ENCODE peak calls at places on chromosome 9, in seven cellular contexts. One of them, this sample, is unnamed.

GRCh38 chr9:77475641-77476473 is 172.3 kb downstream of the GNA14 start:
- DNase-seq in heart left ventricle: no peak
- DNase-seq in left ventricle myocardium inferior: no peak
- DNase-seq in neural progenitor cell: no peak
- DNase-seq in GM23248: peak; percentile 88
- DNase-seq in A549: no peak
- DNase-seq in right cardiac atrium: no peak
- DNase-seq in this sample: no peak

GRCh38 chr9:135167356-135167755 is 79.9 kb downstream of the OLFM1 start:
- DNase-seq in heart left ventricle: no peak
- DNase-seq in left ventricle myocardium inferior: no peak
- DNase-seq in neural progenitor cell: no peak
- DNase-seq in GM23248: no peak
- DNase-seq in A549: no peak
- DNase-seq in right cardiac atrium: no peak
- DNase-seq in this sample: no peak

GRCh38 chr9:27276182-27277030 is 20.5 kb downstream of the EQTN start:
- DNase-seq in heart left ventricle: no peak
- DNase-seq in left ventricle myocardium inferior: no peak
- DNase-seq in neural progenitor cell: peak; percentile 73
- DNase-seq in GM23248: peak; percentile 67
- DNase-seq in A549: peak; percentile 61
- DNase-seq in right cardiac atrium: no peak
- DNase-seq in this sample: peak; percentile 76

GRCh38 chr9:123318961-123319421 is 37.0 kb upstream of the CRB2 start:
- DNase-seq in heart left ventricle: peak; percentile 39
- DNase-seq in left ventricle myocardium inferior: no peak
- DNase-seq in neural progenitor cell: no peak
- DNase-seq in GM23248: no peak
- DNase-seq in A549: no peak
- DNase-seq in right cardiac atrium: peak; percentile 69
- DNase-seq in this sample: no peak

GRCh38 chr9:91422832-91423711 is 560 bp downstream of the NFIL3 start:
- DNase-seq in heart left ventricle: peak; percentile 71
- DNase-seq in left ventricle myocardium inferior: peak; percentile 56
- DNase-seq in neural progenitor cell: peak; percentile 84
- DNase-seq in GM23248: peak; percentile 89
- DNase-seq in A549: peak; percentile 71
- DNase-seq in right cardiac atrium: peak; percentile 83
- DNase-seq in this sample: peak; percentile 77

GRCh38 chr9:5482194-5482593 is 28.1 kb upstream of the PDCD1LG2 start:
- DNase-seq in heart left ventricle: no peak
- DNase-seq in left ventricle myocardium inferior: no peak
- DNase-seq in neural progenitor cell: no peak
- DNase-seq in GM23248: no peak
- DNase-seq in A549: no peak
- DNase-seq in right cardiac atrium: no peak
- DNase-seq in this sample: no peak

GRCh38 chr9:69180200-69180599 is 6.1 kb downstream of the TJP2 start:
- DNase-seq in heart left ventricle: no peak
- DNase-seq in left ventricle myocardium inferior: no peak
- DNase-seq in neural progenitor cell: no peak
- DNase-seq in GM23248: no peak
- DNase-seq in A549: no peak
- DNase-seq in right cardiac atrium: no peak
- DNase-seq in this sample: no peak

GRCh38 chr9:84600739-84601138 is 68.8 kb upstream of the NTRK2 start:
- DNase-seq in heart left ventricle: no peak
- DNase-seq in left ventricle myocardium inferior: no peak
- DNase-seq in neural progenitor cell: no peak
- DNase-seq in GM23248: peak; percentile 14
- DNase-seq in A549: peak; percentile 2
- DNase-seq in right cardiac atrium: no peak
- DNase-seq in this sample: no peak

GRCh38 chr9:34332370-34332964 is 3.1 kb downstream of the NUDT2 start:
- DNase-seq in heart left ventricle: no peak
- DNase-seq in left ventricle myocardium inferior: no peak
- DNase-seq in neural progenitor cell: peak; percentile 58
- DNase-seq in GM23248: peak; percentile 61
- DNase-seq in A549: peak; percentile 67
- DNase-seq in right cardiac atrium: no peak
- DNase-seq in this sample: peak; percentile 52

GRCh38 chr9:131237931-131238401 is 38.3 kb downstream of the FAM78A start:
- DNase-seq in heart left ventricle: peak; percentile 87
- DNase-seq in left ventricle myocardium inferior: peak; percentile 72
- DNase-seq in neural progenitor cell: peak; percentile 61
- DNase-seq in GM23248: peak; percentile 96
- DNase-seq in A549: no peak
- DNase-seq in right cardiac atrium: peak; percentile 88
- DNase-seq in this sample: peak; percentile 85

GRCh38 chr9:136400038-136400834 is at the start of gene SNAPC4:
- DNase-seq in heart left ventricle: peak; percentile 92
- DNase-seq in left ventricle myocardium inferior: peak; percentile 84
- DNase-seq in neural progenitor cell: peak; percentile 96
- DNase-seq in GM23248: peak; percentile 95
- DNase-seq in A549: peak; percentile 87
- DNase-seq in right cardiac atrium: peak; percentile 95
- DNase-seq in this sample: peak; percentile 75

GRCh38 chr9:35907732-35908483 is 1.4 kb upstream of the SPAAR start:
- DNase-seq in heart left ventricle: peak; percentile 83
- DNase-seq in left ventricle myocardium inferior: peak; percentile 75
- DNase-seq in neural progenitor cell: peak; percentile 39
- DNase-seq in GM23248: peak; percentile 87
- DNase-seq in A549: peak; percentile 88
- DNase-seq in right cardiac atrium: peak; percentile 91
- DNase-seq in this sample: peak; percentile 96

GRCh38 chr9:133636902-133637301 is 739 bp downstream of the DBH start:
- DNase-seq in heart left ventricle: no peak
- DNase-seq in left ventricle myocardium inferior: no peak
- DNase-seq in neural progenitor cell: no peak
- DNase-seq in GM23248: no peak
- DNase-seq in A549: no peak
- DNase-seq in right cardiac atrium: no peak
- DNase-seq in this sample: no peak

GRCh38 chr9:137368431-137369110 is 54.4 kb downstream of the EXD3 start:
- DNase-seq in heart left ventricle: peak; percentile 81
- DNase-seq in left ventricle myocardium inferior: peak; percentile 62
- DNase-seq in neural progenitor cell: no peak
- DNase-seq in GM23248: peak; percentile 16
- DNase-seq in A549: no peak
- DNase-seq in right cardiac atrium: peak; percentile 85
- DNase-seq in this sample: no peak

GRCh38 chr9:126984969-126985368 is 70.4 kb downstream of the RALGPS1 start:
- DNase-seq in heart left ventricle: no peak
- DNase-seq in left ventricle myocardium inferior: no peak
- DNase-seq in neural progenitor cell: no peak
- DNase-seq in GM23248: peak; percentile 14
- DNase-seq in A549: peak; percentile 56
- DNase-seq in right cardiac atrium: no peak
- DNase-seq in this sample: no peak

GRCh38 chr9:124296800-124297552 is 39.2 kb downstream of the NEK6 start:
- DNase-seq in heart left ventricle: no peak
- DNase-seq in left ventricle myocardium inferior: no peak
- DNase-seq in neural progenitor cell: no peak
- DNase-seq in GM23248: no peak
- DNase-seq in A549: no peak
- DNase-seq in right cardiac atrium: no peak
- DNase-seq in this sample: no peak

GRCh38 chr9:101486693-101487442 is 46.8 kb upstream of the RNF20 start:
- DNase-seq in heart left ventricle: peak; percentile 60
- DNase-seq in left ventricle myocardium inferior: peak; percentile 46
- DNase-seq in neural progenitor cell: peak; percentile 87
- DNase-seq in GM23248: peak; percentile 83
- DNase-seq in A549: peak; percentile 81
- DNase-seq in right cardiac atrium: peak; percentile 78
- DNase-seq in this sample: peak; percentile 62

GRCh38 chr9:128470560-128470959 is 14.8 kb downstream of the ODF2 start:
- DNase-seq in heart left ventricle: no peak
- DNase-seq in left ventricle myocardium inferior: no peak
- DNase-seq in neural progenitor cell: no peak
- DNase-seq in GM23248: peak; percentile 62
- DNase-seq in A549: no peak
- DNase-seq in right cardiac atrium: no peak
- DNase-seq in this sample: peak; percentile 54

GRCh38 chr9:76894198-76894597 is 11.7 kb downstream of the PRUNE2 start:
- DNase-seq in heart left ventricle: no peak
- DNase-seq in left ventricle myocardium inferior: no peak
- DNase-seq in neural progenitor cell: no peak
- DNase-seq in GM23248: peak; percentile 11
- DNase-seq in A549: no peak
- DNase-seq in right cardiac atrium: no peak
- DNase-seq in this sample: no peak

GRCh38 chr9:113542741-113543140 is 79.2 kb downstream of the RGS3 start:
- DNase-seq in heart left ventricle: peak; percentile 35
- DNase-seq in left ventricle myocardium inferior: no peak
- DNase-seq in neural progenitor cell: no peak
- DNase-seq in GM23248: no peak
- DNase-seq in A549: no peak
- DNase-seq in right cardiac atrium: no peak
- DNase-seq in this sample: no peak
- H3K27ac ChIP-seq in heart left ventricle: no peak overlapping the region
- H3K27ac ChIP-seq in left ventricle myocardium inferior: peak overlapping the region; percentile 88
- H3K27ac ChIP-seq in neural progenitor cell: no peak overlapping the region
- H3K27ac ChIP-seq in GM23248: no peak overlapping the region
- H3K27ac ChIP-seq in A549: no peak overlapping the region
- H3K27ac ChIP-seq in right cardiac atrium: no peak overlapping the region
- H3K27ac ChIP-seq in this sample: no peak overlapping the region

GRCh38 chr9:105021917-105022316 is 94.0 kb upstream of the ABCA1 start:
- DNase-seq in heart left ventricle: no peak
- DNase-seq in left ventricle myocardium inferior: no peak
- DNase-seq in neural progenitor cell: no peak
- DNase-seq in GM23248: no peak
- DNase-seq in A549: no peak
- DNase-seq in right cardiac atrium: no peak
- DNase-seq in this sample: no peak

GRCh38 chr9:105023788-105024187 is 95.8 kb upstream of the ABCA1 start:
- DNase-seq in heart left ventricle: no peak
- DNase-seq in left ventricle myocardium inferior: no peak
- DNase-seq in neural progenitor cell: no peak
- DNase-seq in GM23248: no peak
- DNase-seq in A549: no peak
- DNase-seq in right cardiac atrium: no peak
- DNase-seq in this sample: no peak

GRCh38 chr9:105027082-105027481 is 99.1 kb upstream of the ABCA1 start:
- DNase-seq in heart left ventricle: no peak
- DNase-seq in left ventricle myocardium inferior: no peak
- DNase-seq in neural progenitor cell: no peak
- DNase-seq in GM23248: no peak
- DNase-seq in A549: no peak
- DNase-seq in right cardiac atrium: no peak
- DNase-seq in this sample: no peak

GRCh38 chr9:105026451-105026850 is 98.5 kb upstream of the ABCA1 start:
- DNase-seq in heart left ventricle: no peak
- DNase-seq in left ventricle myocardium inferior: no peak
- DNase-seq in neural progenitor cell: no peak
- DNase-seq in GM23248: peak; percentile 39
- DNase-seq in A549: no peak
- DNase-seq in right cardiac atrium: no peak
- DNase-seq in this sample: no peak

DNA sequence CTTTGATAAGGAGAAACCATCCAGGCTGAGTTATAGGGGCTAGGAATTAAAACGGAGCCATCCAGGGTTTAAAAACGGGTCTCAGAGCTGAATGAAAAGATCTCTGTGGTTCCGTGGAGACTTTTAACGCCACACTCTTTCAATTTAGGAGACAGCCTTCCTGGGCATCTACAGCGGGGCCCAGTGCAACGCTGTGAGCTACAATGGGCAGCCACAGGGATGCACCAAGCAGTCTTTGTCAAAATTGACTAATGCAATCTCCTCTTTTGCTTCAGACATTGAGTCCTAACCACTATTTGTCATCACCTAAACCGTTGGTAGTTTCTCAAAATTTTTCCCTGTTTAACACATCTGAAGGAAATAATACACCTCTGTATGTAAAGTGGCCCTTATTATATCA is 96.6 kb upstream of the ABCA1 start:
- DNase-seq in heart left ventricle: no peak
- DNase-seq in left ventricle myocardium inferior: no peak
- DNase-seq in neural progenitor cell: peak; percentile 68
- DNase-seq in GM23248: no peak
- DNase-seq in A549: no peak
- DNase-seq in right cardiac atrium: no peak
- DNase-seq in this sample: no peak
- H3K9me3 ChIP-seq in heart left ventricle: no peaks in the 10 kb centered on the region
- H3K9me3 ChIP-seq in left ventricle myocardium inferior: no peaks in the 10 kb centered on the region
- H3K9me3 ChIP-seq in neural progenitor cell: no peaks in the 10 kb centered on the region
- H3K9me3 ChIP-seq in GM23248: no peaks in the 10 kb centered on the region
- H3K9me3 ChIP-seq in A549: no peaks in the 10 kb centered on the region
- H3K9me3 ChIP-seq in right cardiac atrium: no peaks in the 10 kb centered on the region
- H3K9me3 ChIP-seq in this sample: no peaks in the 10 kb centered on the region

GRCh38 chr9:85716031-85716877 is 25.5 kb downstream of the AGTPBP1 start:
- DNase-seq in heart left ventricle: no peak
- DNase-seq in left ventricle myocardium inferior: no peak
- DNase-seq in neural progenitor cell: no peak
- DNase-seq in GM23248: peak; percentile 6
- DNase-seq in A549: no peak
- DNase-seq in right cardiac atrium: no peak
- DNase-seq in this sample: no peak

GRCh38 chr9:85715587-85715986 is 26.2 kb downstream of the AGTPBP1 start:
- DNase-seq in heart left ventricle: no peak
- DNase-seq in left ventricle myocardium inferior: no peak
- DNase-seq in neural progenitor cell: no peak
- DNase-seq in GM23248: no peak
- DNase-seq in A549: no peak
- DNase-seq in right cardiac atrium: no peak
- DNase-seq in this sample: no peak

GRCh38 chr9:85723220-85723619 is 18.5 kb downstream of the AGTPBP1 start:
- DNase-seq in heart left ventricle: peak; percentile 31
- DNase-seq in left ventricle myocardium inferior: peak; percentile 22
- DNase-seq in neural progenitor cell: peak; percentile 69
- DNase-seq in GM23248: no peak
- DNase-seq in A549: no peak
- DNase-seq in right cardiac atrium: peak; percentile 39
- DNase-seq in this sample: no peak

GRCh38 chr9:85713897-85714296 is 27.9 kb downstream of the AGTPBP1 start:
- DNase-seq in heart left ventricle: no peak
- DNase-seq in left ventricle myocardium inferior: no peak
- DNase-seq in neural progenitor cell: no peak
- DNase-seq in GM23248: no peak
- DNase-seq in A549: no peak
- DNase-seq in right cardiac atrium: no peak
- DNase-seq in this sample: no peak

DNA sequence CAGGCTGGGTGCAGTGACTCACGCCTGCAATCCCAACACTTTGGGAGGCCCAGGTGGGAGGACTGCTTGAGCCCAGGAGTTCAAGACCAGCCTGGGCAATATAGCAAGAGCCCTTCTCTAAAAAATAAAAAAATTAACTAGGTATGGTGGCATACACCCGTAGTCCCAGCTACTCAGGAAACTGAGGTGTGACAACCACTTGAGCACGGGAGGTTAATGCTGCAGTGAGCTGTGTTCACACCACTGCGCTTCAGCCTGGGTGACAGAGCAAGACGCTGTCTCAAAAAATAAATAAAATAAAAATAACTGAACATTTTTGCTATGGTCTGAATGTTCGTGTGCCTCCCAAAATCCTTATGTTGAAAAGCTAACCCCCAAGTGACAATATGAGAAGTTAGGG is 24.5 kb downstream of the AGTPBP1 start:
- DNase-seq in heart left ventricle: no peak
- DNase-seq in left ventricle myocardium inferior: no peak
- DNase-seq in neural progenitor cell: no peak
- DNase-seq in GM23248: no peak
- DNase-seq in A549: no peak
- DNase-seq in right cardiac atrium: no peak
- DNase-seq in this sample: no peak
- H3K27ac ChIP-seq in heart left ventricle: peak overlapping the region; percentile 78
- H3K27ac ChIP-seq in left ventricle myocardium inferior: no peak overlapping the region
- H3K27ac ChIP-seq in neural progenitor cell: no peak overlapping the region
- H3K27ac ChIP-seq in GM23248: no peak overlapping the region
- H3K27ac ChIP-seq in A549: no peak overlapping the region
- H3K27ac ChIP-seq in right cardiac atrium: no peak overlapping the region
- H3K27ac ChIP-seq in this sample: no peak overlapping the region

GRCh38 chr9:112644449-112644965 is 73.4 kb downstream of the INIP start:
- DNase-seq in heart left ventricle: no peak
- DNase-seq in left ventricle myocardium inferior: no peak
- DNase-seq in neural progenitor cell: no peak
- DNase-seq in GM23248: no peak
- DNase-seq in A549: no peak
- DNase-seq in right cardiac atrium: no peak
- DNase-seq in this sample: no peak
- H3K9me3 ChIP-seq in heart left ventricle: no peaks in the 10 kb centered on the region
- H3K9me3 ChIP-seq in left ventricle myocardium inferior: peaks cover 31% of the 10 kb centered on the region
- H3K9me3 ChIP-seq in neural progenitor cell: no peaks in the 10 kb centered on the region
- H3K9me3 ChIP-seq in GM23248: no peaks in the 10 kb centered on the region
- H3K9me3 ChIP-seq in A549: peaks cover 16% of the 10 kb centered on the region
- H3K9me3 ChIP-seq in right cardiac atrium: peaks cover 2% of the 10 kb centered on the region
- H3K9me3 ChIP-seq in this sample: no peaks in the 10 kb centered on the region